ENCODE peak calls at places on chromosome 17, in five cellular contexts. One of them, this sample, is unnamed.

GRCh38 chr17:56601613-56602012 is 8.1 kb downstream of the NOG start:
- DNase-seq in body of pancreas: no peak
- DNase-seq in mammary epithelial cell: no peak
- DNase-seq in heart right ventricle: no peak
- DNase-seq in IMR-90: no peak
- DNase-seq in this sample: no peak

GRCh38 chr17:40093005-40093579 is 7.3 kb downstream of the NR1D1 start:
- DNase-seq in body of pancreas: no peak
- DNase-seq in mammary epithelial cell: no peak
- DNase-seq in heart right ventricle: no peak
- DNase-seq in IMR-90: no peak
- DNase-seq in this sample: no peak

GRCh38 chr17:79473111-79473835 is 137.6 kb downstream of the RBFOX3 start:
- DNase-seq in body of pancreas: no peak
- DNase-seq in mammary epithelial cell: no peak
- DNase-seq in heart right ventricle: no peak
- DNase-seq in IMR-90: no peak
- DNase-seq in this sample: no peak

GRCh38 chr17:79942591-79943353 is 92.9 kb downstream of the TBC1D16 start:
- DNase-seq in body of pancreas: peak; percentile 15
- DNase-seq in mammary epithelial cell: peak; percentile 28
- DNase-seq in heart right ventricle: no peak
- DNase-seq in IMR-90: peak; percentile 18
- DNase-seq in this sample: no peak

GRCh38 chr17:751269-752001 is 629 bp downstream of the GEMIN4 start:
- DNase-seq in body of pancreas: peak; percentile 37
- DNase-seq in mammary epithelial cell: peak; percentile 59
- DNase-seq in heart right ventricle: peak; percentile 17
- DNase-seq in IMR-90: peak; percentile 45
- DNase-seq in this sample: peak; percentile 60

GRCh38 chr17:5973410-5973809 is 96.8 kb upstream of the WSCD1 start:
- DNase-seq in body of pancreas: no peak
- DNase-seq in mammary epithelial cell: no peak
- DNase-seq in heart right ventricle: no peak
- DNase-seq in IMR-90: no peak
- DNase-seq in this sample: no peak

GRCh38 chr17:41823580-41823979 is 10.8 kb downstream of the FKBP10 start:
- DNase-seq in body of pancreas: no peak
- DNase-seq in mammary epithelial cell: no peak
- DNase-seq in heart right ventricle: no peak
- DNase-seq in IMR-90: no peak
- DNase-seq in this sample: no peak

GRCh38 chr17:6660765-6661463 is 9.4 kb downstream of the C17orf100 start:
- DNase-seq in body of pancreas: no peak
- DNase-seq in mammary epithelial cell: no peak
- DNase-seq in heart right ventricle: no peak
- DNase-seq in IMR-90: no peak
- DNase-seq in this sample: peak; percentile 42

GRCh38 chr17:71208111-71208704 is 912.6 kb upstream of the SOX9 start:
- DNase-seq in body of pancreas: no peak
- DNase-seq in mammary epithelial cell: peak; percentile 100
- DNase-seq in heart right ventricle: no peak
- DNase-seq in IMR-90: peak; percentile 92
- DNase-seq in this sample: no peak

GRCh38 chr17:48642059-48642842 is 16.1 kb upstream of the HOXB9 start:
- DNase-seq in body of pancreas: no peak
- DNase-seq in mammary epithelial cell: no peak
- DNase-seq in heart right ventricle: no peak
- DNase-seq in IMR-90: no peak
- DNase-seq in this sample: no peak

GRCh38 chr17:49979748-49980479 is 10.9 kb downstream of the DLX4 start:
- DNase-seq in body of pancreas: no peak
- DNase-seq in mammary epithelial cell: no peak
- DNase-seq in heart right ventricle: no peak
- DNase-seq in IMR-90: no peak
- DNase-seq in this sample: no peak

GRCh38 chr17:3894927-3895343 is 2.1 kb upstream of the CAMKK1 start:
- DNase-seq in body of pancreas: peak; percentile 64
- DNase-seq in mammary epithelial cell: no peak
- DNase-seq in heart right ventricle: peak; percentile 69
- DNase-seq in IMR-90: peak; percentile 47
- DNase-seq in this sample: no peak

GRCh38 chr17:50690887-50691549 is 16.7 kb downstream of the ANKRD40 start:
- DNase-seq in body of pancreas: no peak
- DNase-seq in mammary epithelial cell: no peak
- DNase-seq in heart right ventricle: no peak
- DNase-seq in IMR-90: no peak
- DNase-seq in this sample: no peak

GRCh38 chr17:3961564-3962047 is 2.6 kb downstream of the ATP2A3 start:
- DNase-seq in body of pancreas: no peak
- DNase-seq in mammary epithelial cell: no peak
- DNase-seq in heart right ventricle: no peak
- DNase-seq in IMR-90: no peak
- DNase-seq in this sample: peak; percentile 70

GRCh38 chr17:79065105-79065670 is 9.4 kb upstream of the ENGASE start:
- DNase-seq in body of pancreas: peak; percentile 57
- DNase-seq in mammary epithelial cell: no peak
- DNase-seq in heart right ventricle: no peak
- DNase-seq in IMR-90: peak; percentile 32
- DNase-seq in this sample: peak; percentile 67

DNA sequence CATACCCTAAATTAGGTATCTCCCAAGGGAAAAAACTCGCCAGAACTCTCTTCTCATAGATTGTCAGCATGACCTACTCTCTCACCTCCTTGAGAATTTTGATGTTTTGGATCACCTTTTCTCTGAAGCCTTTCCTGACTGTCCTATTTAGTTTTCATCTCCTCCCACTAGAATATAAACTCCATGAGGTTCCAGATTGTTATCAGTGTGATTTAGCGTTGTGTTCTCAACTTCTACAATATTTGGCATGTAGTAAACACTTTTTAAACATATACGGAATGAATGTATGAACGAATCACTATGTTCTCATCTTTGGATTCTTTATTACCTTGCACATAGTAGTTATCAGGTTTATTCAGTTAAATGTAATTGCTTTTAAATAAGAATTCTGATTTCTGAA is 88.7 kb downstream of the VMP1 start:
- DNase-seq in body of pancreas: no peak
- DNase-seq in mammary epithelial cell: no peak
- DNase-seq in heart right ventricle: no peak
- DNase-seq in IMR-90: no peak
- DNase-seq in this sample: no peak
- TF ChIP-seq CTCF in body of pancreas: no peak
- TF ChIP-seq CTCF in mammary epithelial cell: no peak
- TF ChIP-seq CTCF in heart right ventricle: no peak
- TF ChIP-seq CTCF in IMR-90: no peak
- TF ChIP-seq CTCF in this sample: no peak

DNA sequence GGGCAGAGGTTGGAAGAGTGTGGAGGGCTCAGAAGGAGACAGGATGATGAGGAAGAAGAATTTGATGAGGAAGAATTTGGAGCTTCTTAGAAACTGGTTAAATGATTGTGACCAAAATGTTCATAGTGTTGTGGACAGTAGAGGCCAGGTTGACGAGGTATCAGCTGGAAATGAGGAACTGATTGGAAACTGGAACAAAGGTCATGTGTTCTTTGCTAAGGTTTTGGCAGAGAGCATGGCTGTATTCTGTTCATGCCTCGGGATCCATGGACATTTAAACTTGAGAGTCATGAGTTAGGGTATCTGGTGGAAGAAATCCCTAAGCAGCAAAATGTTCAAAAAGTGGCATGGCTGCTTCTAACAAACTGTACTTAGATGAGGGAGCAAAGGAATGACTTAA is 19.3 kb downstream of the CHMP6 start:
- DNase-seq in body of pancreas: no peak
- DNase-seq in mammary epithelial cell: no peak
- DNase-seq in heart right ventricle: no peak
- DNase-seq in IMR-90: no peak
- DNase-seq in this sample: no peak
- H3K27ac ChIP-seq in body of pancreas: no peak overlapping the region
- H3K27ac ChIP-seq in mammary epithelial cell: no peak overlapping the region
- H3K27ac ChIP-seq in heart right ventricle: no peak overlapping the region
- H3K27ac ChIP-seq in IMR-90: no peak overlapping the region
- H3K27ac ChIP-seq in this sample: no peak overlapping the region

DNA sequence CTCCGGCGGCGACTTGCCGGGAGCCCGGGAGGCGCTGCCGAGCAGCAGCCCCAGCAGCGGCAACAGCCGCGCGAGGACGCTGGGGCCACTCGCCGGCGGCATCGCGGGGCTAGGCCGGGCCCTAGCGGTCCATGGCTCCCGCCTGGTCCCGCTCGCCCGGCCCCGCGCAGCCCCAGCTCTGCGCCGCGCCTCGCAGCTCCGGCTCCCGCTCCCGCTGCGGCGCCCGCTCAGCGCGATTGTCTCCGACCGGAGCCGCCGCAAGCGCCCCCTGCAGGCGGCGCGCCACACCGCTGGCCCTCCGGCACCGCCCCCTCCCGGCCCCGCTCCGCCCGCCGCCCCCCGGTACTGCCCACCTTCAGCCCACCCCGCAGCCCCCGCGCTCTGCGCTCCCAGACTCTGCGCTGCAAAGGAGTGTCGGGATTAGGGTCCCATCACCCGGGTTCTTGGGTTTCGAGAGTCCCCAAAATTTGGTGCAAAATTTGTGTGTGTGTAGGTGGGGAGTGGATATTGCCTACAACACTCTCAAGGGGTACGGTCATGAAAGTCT is at the start of gene FAM171A2:
- DNase-seq in body of pancreas: peak; percentile 59
- DNase-seq in mammary epithelial cell: peak; percentile 23
- DNase-seq in heart right ventricle: no peak
- DNase-seq in IMR-90: peak; percentile 41
- DNase-seq in this sample: peak; percentile 61
- TF ChIP-seq CTCF in body of pancreas: no peak
- TF ChIP-seq CTCF in mammary epithelial cell: peak; percentile 53
- TF ChIP-seq CTCF in heart right ventricle: peak; percentile 91
- TF ChIP-seq CTCF in IMR-90: peak; percentile 71
- TF ChIP-seq CTCF in this sample: peak; percentile 89

DNA sequence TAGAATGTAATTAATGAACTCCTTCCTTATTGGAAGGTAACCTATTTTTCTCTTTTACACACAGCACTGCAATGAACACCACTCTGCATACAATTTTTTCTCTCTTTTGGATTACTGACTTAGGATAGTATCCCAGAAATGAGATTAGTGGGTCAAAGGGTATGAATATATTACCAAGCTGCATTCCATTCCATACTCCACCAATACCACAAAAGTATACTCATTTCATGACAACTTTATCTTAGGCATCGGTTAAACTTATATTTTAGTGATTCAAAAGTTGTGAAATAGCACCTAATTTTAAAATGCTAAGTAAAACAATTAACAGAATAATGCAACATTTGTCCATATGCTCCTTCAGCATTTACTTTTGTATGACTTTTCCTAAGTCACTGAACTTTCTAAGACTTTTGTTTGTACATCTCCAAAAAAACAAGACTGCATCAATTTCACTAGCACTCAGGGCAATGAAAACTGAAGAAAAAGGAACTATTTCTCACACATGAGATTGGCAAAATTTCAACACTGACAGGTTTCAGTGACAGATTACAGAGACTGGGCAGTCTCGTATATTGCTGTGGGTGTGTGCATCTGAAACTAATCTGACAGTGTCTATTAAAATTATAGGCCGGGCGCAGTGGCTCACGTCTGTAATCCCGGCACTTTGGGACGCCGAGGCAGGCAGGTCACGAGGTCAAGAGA is 32.1 kb downstream of the HELZ start:
- DNase-seq in body of pancreas: no peak
- DNase-seq in mammary epithelial cell: peak; percentile 28
- DNase-seq in heart right ventricle: no peak
- DNase-seq in IMR-90: peak; percentile 86
- DNase-seq in this sample: no peak
- H3K27ac ChIP-seq in body of pancreas: peak overlapping the region; percentile 47
- H3K27ac ChIP-seq in mammary epithelial cell: no peak overlapping the region
- H3K27ac ChIP-seq in heart right ventricle: no peak overlapping the region
- H3K27ac ChIP-seq in IMR-90: peak overlapping the region; percentile 31
- H3K27ac ChIP-seq in this sample: no peak overlapping the region

GRCh38 chr17:33292184-33292980 is 713 bp downstream of the ASIC2 start:
- DNase-seq in body of pancreas: no peak
- DNase-seq in mammary epithelial cell: peak; percentile 50
- DNase-seq in heart right ventricle: no peak
- DNase-seq in IMR-90: peak; percentile 20
- DNase-seq in this sample: no peak
- TF ChIP-seq CTCF in body of pancreas: no peak
- TF ChIP-seq CTCF in mammary epithelial cell: peak; percentile 43
- TF ChIP-seq CTCF in heart right ventricle: no peak
- TF ChIP-seq CTCF in IMR-90: peak; percentile 30
- TF ChIP-seq CTCF in this sample: no peak

GRCh38 chr17:34243732-34244299 is 11.3 kb upstream of the CCL2 start:
- DNase-seq in body of pancreas: no peak
- DNase-seq in mammary epithelial cell: no peak
- DNase-seq in heart right ventricle: no peak
- DNase-seq in IMR-90: no peak
- DNase-seq in this sample: no peak

GRCh38 chr17:34242553-34242952 is 12.5 kb upstream of the CCL2 start:
- DNase-seq in body of pancreas: no peak
- DNase-seq in mammary epithelial cell: no peak
- DNase-seq in heart right ventricle: no peak
- DNase-seq in IMR-90: no peak
- DNase-seq in this sample: no peak

GRCh38 chr17:34245496-34245895 is 9.6 kb upstream of the CCL2 start:
- DNase-seq in body of pancreas: no peak
- DNase-seq in mammary epithelial cell: no peak
- DNase-seq in heart right ventricle: no peak
- DNase-seq in IMR-90: no peak
- DNase-seq in this sample: no peak

GRCh38 chr17:34241062-34241461 is 14.0 kb upstream of the CCL2 start:
- DNase-seq in body of pancreas: peak; percentile 35
- DNase-seq in mammary epithelial cell: no peak
- DNase-seq in heart right ventricle: peak; percentile 88
- DNase-seq in IMR-90: peak; percentile 44
- DNase-seq in this sample: no peak

DNA sequence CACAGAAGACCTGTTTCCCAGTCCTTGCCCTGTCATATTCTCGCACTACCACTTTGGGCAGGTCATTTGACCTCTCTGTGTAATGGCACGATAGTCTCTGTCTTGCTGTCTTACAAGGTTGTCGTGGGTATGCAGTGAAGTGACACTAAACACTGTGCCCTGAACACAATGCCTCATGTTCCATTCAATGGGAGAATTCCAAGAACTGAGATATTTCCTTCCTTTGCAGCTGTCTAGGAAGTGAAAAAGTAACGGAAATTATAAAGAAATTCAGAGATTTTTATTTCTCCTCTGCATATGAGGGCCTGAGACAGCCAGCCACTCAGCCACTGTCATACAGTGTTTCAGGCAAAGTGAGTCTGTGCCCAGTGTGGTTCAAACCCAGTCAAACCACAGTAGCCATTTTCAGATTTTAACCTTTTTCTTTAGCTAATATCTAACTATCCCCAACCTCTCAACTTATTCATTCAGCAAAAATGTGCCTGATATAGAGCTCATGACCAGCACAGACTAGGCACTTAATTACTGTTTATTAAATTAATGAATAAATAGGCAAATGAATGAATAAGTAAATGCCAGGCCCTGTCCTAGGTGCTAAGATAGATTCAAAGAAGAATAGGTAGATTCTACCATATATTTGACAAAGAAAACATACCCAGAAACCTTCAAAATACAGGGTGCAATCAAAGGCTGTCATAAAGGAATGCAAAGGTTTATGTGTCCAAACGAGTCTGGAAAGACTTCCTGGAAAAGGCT is 11.9 kb upstream of the CCL2 start:
- DNase-seq in body of pancreas: no peak
- DNase-seq in mammary epithelial cell: no peak
- DNase-seq in heart right ventricle: no peak
- DNase-seq in IMR-90: no peak
- DNase-seq in this sample: no peak
- H3K27ac ChIP-seq in body of pancreas: no peak overlapping the region
- H3K27ac ChIP-seq in mammary epithelial cell: no peak overlapping the region
- H3K27ac ChIP-seq in heart right ventricle: peak overlapping the region; percentile 93
- H3K27ac ChIP-seq in IMR-90: no peak overlapping the region
- H3K27ac ChIP-seq in this sample: no peak overlapping the region

GRCh38 chr17:82107341-82107860 is 9.4 kb upstream of the FASN start:
- DNase-seq in body of pancreas: no peak
- DNase-seq in mammary epithelial cell: no peak
- DNase-seq in heart right ventricle: no peak
- DNase-seq in IMR-90: no peak
- DNase-seq in this sample: no peak
- TF ChIP-seq CTCF in body of pancreas: peak; percentile 17
- TF ChIP-seq CTCF in mammary epithelial cell: peak; percentile 44
- TF ChIP-seq CTCF in heart right ventricle: no peak
- TF ChIP-seq CTCF in IMR-90: peak; percentile 22
- TF ChIP-seq CTCF in this sample: no peak